ENCODE peak calls at places on chromosomes 5 and 9, in six cellular contexts. H is foreskin keratinocyte, G is A673, U is PC-3, C is upper lobe of right lung, T is endothelial cell of umbilical vein. V is an unnamed sample.

GRCh38 chr5:109558952-109559351 is 130.8 kb upstream of the MAN2A1 start:
- DNase-seq in H (no peak), G (no peak), U (no peak), C (no peak), T (no peak), V (no peak)

GRCh38 chr9:133953621-133953975 is 38.5 kb downstream of the VAV2 start:
- DNase-seq in H (no peak), G (no peak), U (no peak), C (no peak), T (no peak), V (no peak)

GRCh38 chr5:158456756-158457155 is 597.8 kb upstream of the CLINT1 start:
- DNase-seq in H (peak; percentile 52), G (no peak), U (peak; percentile 71), C (no peak), T (peak; percentile 61), V (peak; percentile 86)

GRCh38 chr9:134965851-134966250 is 48.1 kb upstream of the FCN1 start:
- DNase-seq in H (no peak), G (no peak), U (no peak), C (peak; percentile 37), T (no peak), V (no peak)

GRCh38 chr5:173451031-173451430 is 122.8 kb upstream of the STC2 start:
- DNase-seq in H (no peak), G (peak; percentile 45), U (peak; percentile 39), C (no peak), T (no peak), V (no peak)

GRCh38 chr5:35089688-35090314 is 42.1 kb upstream of the AGXT2 start:
- DNase-seq in H (peak; percentile 9), G (peak; percentile 64), U (peak; percentile 88), C (no peak), T (peak; percentile 38), V (peak; percentile 19)

GRCh38 chr9:111815200-111816070 is 20.7 kb upstream of the SHOC1 start:
- DNase-seq in H (no peak), G (no peak), U (peak; percentile 43), C (no peak), T (peak; percentile 21), V (no peak)

GRCh38 chr9:35960029-35960655 is 2.2 kb upstream of the OR2S2 start:
- DNase-seq in H (no peak), G (no peak), U (no peak), C (no peak), T (no peak), V (no peak)

GRCh38 chr9:2083552-2083951 is 68.4 kb downstream of the SMARCA2 start:
- DNase-seq in H (no peak), G (no peak), U (no peak), C (no peak), T (no peak), V (no peak)

GRCh38 chr5:170503970-170504525 is at the start of gene KCNIP1:
- DNase-seq in H (no peak), G (peak; percentile 24), U (no peak), C (no peak), T (peak; percentile 24), V (no peak)

DNA sequence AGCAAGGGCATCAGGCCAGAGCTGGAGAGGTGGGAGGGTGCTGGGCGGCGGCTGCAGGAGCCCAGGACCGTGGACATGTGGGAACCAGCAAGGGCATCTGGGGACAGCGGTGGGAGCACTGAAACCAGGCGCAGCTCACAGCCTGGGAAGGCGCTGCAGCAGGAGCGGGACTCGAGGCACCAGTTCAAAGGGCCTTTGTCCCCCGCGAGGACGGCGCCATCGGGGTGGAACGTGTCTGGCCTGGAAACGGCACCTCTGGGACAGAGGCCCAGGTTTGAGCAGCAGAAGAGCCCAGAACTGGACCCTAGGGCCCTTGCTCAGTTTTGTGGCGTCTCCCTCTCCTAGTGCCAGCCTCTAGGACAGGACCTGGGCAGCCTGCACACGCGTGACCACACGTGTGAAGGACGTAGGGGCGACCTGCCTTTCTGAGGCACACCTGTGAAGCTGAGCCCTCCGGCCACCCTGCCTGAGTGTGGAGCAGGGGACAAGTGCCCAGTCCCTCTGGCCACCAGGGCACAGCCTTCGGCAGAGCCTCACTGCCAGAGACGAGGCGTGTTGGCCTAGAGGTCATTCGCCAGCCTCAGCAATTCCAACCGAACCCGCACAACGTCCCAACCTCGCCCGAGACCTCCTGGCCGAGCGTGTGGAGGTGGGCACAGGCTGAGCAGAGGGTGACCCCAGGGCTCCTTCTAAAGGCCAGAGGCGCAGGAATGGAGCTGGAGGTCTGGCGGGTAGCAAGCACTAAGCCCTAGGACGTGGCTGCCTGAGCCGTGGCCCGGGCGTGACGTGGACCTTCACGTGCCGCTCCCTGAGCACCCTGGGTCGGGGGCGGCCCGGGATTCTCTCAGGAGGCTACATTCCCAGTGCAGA is 2.2 kb upstream of the TMEM210 start:
- DNase-seq in H (no peak), G (no peak), U (no peak), C (no peak), T (no peak), V (no peak)
- H3K27me3 ChIP-seq in H (peaks cover 64% of the 10 kb centered on the region), G (peaks cover 24% of the 10 kb centered on the region), U (no peaks in the 10 kb centered on the region), C (peaks cover 39% of the 10 kb centered on the region), T (peaks cover 13% of the 10 kb centered on the region), V (peaks cover 62% of the 10 kb centered on the region)

GRCh38 chr5:113047234-113047633 is 70.6 kb downstream of the DCP2 start:
- DNase-seq in H (peak; percentile 61), G (peak; percentile 23), U (peak; percentile 85), C (no peak), T (no peak), V (peak; percentile 73)

GRCh38 chr5:113042491-113043243 is 66.1 kb downstream of the DCP2 start:
- DNase-seq in H (no peak), G (no peak), U (no peak), C (no peak), T (peak; percentile 63), V (no peak)

GRCh38 chr5:113040672-113041071 is 64.1 kb downstream of the DCP2 start:
- DNase-seq in H (no peak), G (no peak), U (no peak), C (no peak), T (no peak), V (no peak)

GRCh38 chr5:113044776-113045175 is 68.2 kb downstream of the DCP2 start:
- DNase-seq in H (no peak), G (no peak), U (no peak), C (no peak), T (no peak), V (no peak)

DNA sequence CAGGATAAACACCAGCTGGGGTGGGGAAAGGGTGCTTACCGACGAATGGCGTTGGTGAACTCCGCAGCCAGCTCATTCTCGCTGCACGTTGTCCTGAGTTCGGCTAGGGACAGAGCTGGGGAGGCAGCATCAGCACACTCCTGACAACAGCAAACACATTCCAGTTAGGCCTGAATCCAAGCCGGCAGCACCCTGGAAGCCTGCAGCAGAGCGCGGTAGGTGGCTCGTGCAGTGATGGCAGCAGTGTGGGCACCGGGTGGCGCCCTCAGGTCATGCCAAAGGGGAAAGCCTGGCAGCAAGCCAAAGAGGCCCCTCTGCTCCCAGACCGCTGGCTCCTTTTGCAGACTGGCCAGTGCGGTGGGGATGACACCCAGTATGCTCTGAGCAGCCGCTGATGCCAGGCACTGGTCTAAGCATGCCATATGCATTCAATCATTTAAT is 66.9 kb downstream of the DCP2 start:
- DNase-seq in H (no peak), G (no peak), U (peak; percentile 20), C (no peak), T (peak; percentile 17), V (no peak)
- TF ChIP-seq CTCF in H (peak; percentile 34), G (peak; percentile 35), U (peak; percentile 58), C (no peak), T (peak; percentile 20), V (peak; percentile 16)

DNA sequence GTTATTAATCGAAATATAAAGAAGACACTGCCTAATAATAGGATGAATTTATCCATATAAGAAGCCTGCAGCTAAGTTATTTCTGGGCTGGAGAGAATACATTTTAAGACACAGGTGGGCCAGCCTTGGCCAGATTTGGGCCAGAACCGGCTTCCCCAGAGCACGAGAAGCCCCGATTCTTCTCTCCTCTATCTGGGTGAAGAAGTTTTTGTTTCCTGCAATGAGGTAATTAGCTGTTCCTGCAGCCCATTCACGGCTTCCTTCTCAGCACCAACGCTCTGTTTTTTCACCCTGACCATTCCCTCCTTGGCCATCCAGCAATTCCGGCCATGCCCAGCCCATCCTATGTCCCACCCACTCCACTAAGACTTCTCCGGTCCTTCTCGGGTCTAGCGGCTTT is 17.0 kb downstream of the CFAP77 start:
- DNase-seq in H (no peak), G (no peak), U (no peak), C (no peak), T (no peak), V (no peak)
- H3K27me3 ChIP-seq in H (peaks cover 76% of the 10 kb centered on the region), G (peaks cover 76% of the 10 kb centered on the region), U (peaks cover 37% of the 10 kb centered on the region), C (peaks cover 46% of the 10 kb centered on the region), T (peaks cover 36% of the 10 kb centered on the region), V (peaks cover 17% of the 10 kb centered on the region)

GRCh38 chr9:93944011-93944410 is 11.1 kb downstream of the BARX1 start:
- DNase-seq in H (no peak), G (no peak), U (no peak), C (no peak), T (no peak), V (no peak)
- TF ChIP-seq CTCF in H (no peak), G (no peak), U (no peak), C (no peak), T (no peak), V (no peak)

GRCh38 chr9:114743446-114743845 is 61.5 kb upstream of the TEX48 start:
- DNase-seq in H (no peak), G (no peak), U (no peak), C (no peak), T (no peak), V (no peak)
- H3K27me3 ChIP-seq in H (no peaks in the 10 kb centered on the region), G (no peaks in the 10 kb centered on the region), U (no peaks in the 10 kb centered on the region), C (no peaks in the 10 kb centered on the region), T (no peaks in the 10 kb centered on the region), V (no peaks in the 10 kb centered on the region)